ENCODE peak calls at places on chromosomes 4 and X, in seven cellular contexts. Z is body of pancreas, Q is SW480, Y is H4, R is GM13976, E is uterus, X is HT1080. J is an unnamed sample.
A peak's percentile ranks its signal among the peaks of the same experiment; 100 is the strongest.

GRCh38 chr4:84808332-84808731 is 158.2 kb downstream of the WDFY3 start:
- DNase-seq in Z (no peak), Q (no peak), Y (no peak), R (no peak), E (no peak), X (no peak), J (no peak)

GRCh38 chr4:76626686-76627465 is 191.8 kb downstream of the SHROOM3 start:
- DNase-seq in Z (no peak), Q (no peak), Y (no peak), R (no peak), E (no peak), X (no peak), J (no peak)

GRCh38 chr4:188127157-188127874 is 11.9 kb upstream of the TRIML1 start:
- DNase-seq in Z (no peak), Q (peak; percentile 32), Y (peak; percentile 80), R (no peak), E (no peak), X (peak; percentile 88), J (no peak)

GRCh38 chr4:143207555-143207954 is 22.8 kb downstream of the USP38 start:
- DNase-seq in Z (no peak), Q (no peak), Y (peak; percentile 24), R (no peak), E (no peak), X (no peak), J (no peak)

GRCh38 chr4:54255881-54256280 is 26.8 kb downstream of the PDGFRA start:
- DNase-seq in Z (no peak), Q (no peak), Y (no peak), R (no peak), E (no peak), X (peak; percentile 58), J (no peak)

GRCh38 chrX:7027071-7027470 is 120.4 kb upstream of the STS start:
- DNase-seq in Z (peak; percentile 82), Q (no peak), Y (no peak), R (no peak), E (no peak), X (no peak), J (no peak)

GRCh38 chrX:150316564-150316963 is 46.6 kb upstream of the MAMLD1 start:
- DNase-seq in Z (no peak), Q (no peak), Y (no peak), R (no peak), E (no peak), X (no peak), J (no peak)

GRCh38 chr4:87141428-87141827 is 79.0 kb downstream of the KLHL8 start:
- DNase-seq in Z (no peak), Q (no peak), Y (no peak), R (no peak), E (no peak), X (no peak), J (no peak)

GRCh38 chrX:134999469-134999868 is 8.7 kb downstream of the SMIM10 start:
- DNase-seq in Z (no peak), Q (peak; percentile 61), Y (peak; percentile 35), R (peak; percentile 38), E (no peak), X (peak; percentile 47), J (peak; percentile 2)

GRCh38 chr4:140943486-140943885 is 187.3 kb upstream of the TBC1D9 start:
- DNase-seq in Z (no peak), Q (no peak), Y (no peak), R (no peak), E (no peak), X (no peak), J (no peak)

GRCh38 chr4:180799798-180800197 is 1443.4 kb upstream of the TENM3 start:
- DNase-seq in Z (no peak), Q (no peak), Y (no peak), R (no peak), E (no peak), X (no peak), J (no peak)

GRCh38 chr4:177862541-177863176 is 420.4 kb upstream of the AGA start:
- DNase-seq in Z (no peak), Q (no peak), Y (no peak), R (no peak), E (no peak), X (no peak), J (no peak)

GRCh38 chrX:132488092-132488749 is 617 bp downstream of the MBNL3 start:
- DNase-seq in Z (peak; percentile 18), Q (peak; percentile 25), Y (peak; percentile 39), R (no peak), E (no peak), X (peak; percentile 13), J (peak; percentile 45)

GRCh38 chrX:27598312-27598711 is 8.2 kb downstream of the DCAF8L2 start:
- DNase-seq in Z (no peak), Q (no peak), Y (no peak), R (no peak), E (no peak), X (no peak), J (no peak)

GRCh38 chr4:60721680-60722079 is 478.4 kb upstream of the ADGRL3 start:
- DNase-seq in Z (no peak), Q (no peak), Y (no peak), R (no peak), E (no peak), X (no peak), J (no peak)

GRCh38 chr4:22969314-22969896 is 276.7 kb downstream of the GBA3 start:
- DNase-seq in Z (no peak), Q (peak; percentile 0), Y (no peak), R (no peak), E (no peak), X (peak; percentile 64), J (no peak)

GRCh38 chr4:125956281-125956680 is 641.5 kb downstream of the FAT4 start:
- DNase-seq in Z (no peak), Q (no peak), Y (no peak), R (no peak), E (no peak), X (no peak), J (no peak)

GRCh38 chr4:112284662-112285411 is 867 bp downstream of the TIFA start:
- DNase-seq in Z (peak; percentile 56), Q (no peak), Y (no peak), R (peak; percentile 30), E (no peak), X (peak; percentile 23), J (no peak)

GRCh38 chr4:40264995-40265909 is 68.4 kb downstream of the RHOH start:
- DNase-seq in Z (peak; percentile 27), Q (no peak), Y (no peak), R (no peak), E (peak; percentile 18), X (peak; percentile 32), J (peak; percentile 79)

GRCh38 chrX:107542500-107542899 is 85.8 kb upstream of the PRPS1 start:
- DNase-seq in Z (peak; percentile 26), Q (peak; percentile 39), Y (peak; percentile 38), R (no peak), E (no peak), X (peak; percentile 18), J (no peak)

GRCh38 chr4:122901621-122902020 is 20.8 kb downstream of the NUDT6 start:
- DNase-seq in Z (no peak), Q (no peak), Y (no peak), R (no peak), E (no peak), X (no peak), J (no peak)

GRCh38 chrX:150478496-150479492 is 89.6 kb upstream of the MTM1 start:
- DNase-seq in Z (no peak), Q (no peak), Y (no peak), R (no peak), E (no peak), X (no peak), J (no peak)

GRCh38 chr4:151218343-151218742 is 58.6 kb upstream of the PRSS48 start:
- DNase-seq in Z (no peak), Q (no peak), Y (no peak), R (no peak), E (no peak), X (peak; percentile 63), J (no peak)

GRCh38 chrX:118530537-118530936 is 34.9 kb downstream of the DOCK11 start:
- DNase-seq in Z (no peak), Q (no peak), Y (no peak), R (no peak), E (no peak), X (peak; percentile 17), J (no peak)

GRCh38 chr4:108611360-108611759 is 9.0 kb upstream of the RPL34 start:
- DNase-seq in Z (no peak), Q (no peak), Y (no peak), R (no peak), E (no peak), X (no peak), J (no peak)

GRCh38 chr4:7897811-7898210 is 41.9 kb downstream of the AFAP1 start:
- DNase-seq in Z (no peak), Q (no peak), Y (no peak), R (no peak), E (no peak), X (peak; percentile 47), J (no peak)

GRCh38 chr4:183362036-183362435 is 39.8 kb upstream of the CLDN24 start:
- DNase-seq in Z (no peak), Q (no peak), Y (no peak), R (no peak), E (no peak), X (no peak), J (no peak)

GRCh38 chrX:12825801-12826200 is 34.6 kb downstream of the PRPS2 start:
- DNase-seq in Z (no peak), Q (peak; percentile 4), Y (peak; percentile 22), R (no peak), E (no peak), X (peak; percentile 45), J (no peak)

GRCh38 chrX:133177202-133177601 is 41.0 kb downstream of the TFDP3 start:
- DNase-seq in Z (no peak), Q (no peak), Y (no peak), R (no peak), E (no peak), X (no peak), J (no peak)

GRCh38 chr4:64729561-64729960 is 320.3 kb upstream of the TECRL start:
- DNase-seq in Z (no peak), Q (no peak), Y (no peak), R (no peak), E (no peak), X (no peak), J (no peak)

GRCh38 chr4:52655505-52655904 is 3.6 kb downstream of the USP46 start:
- DNase-seq in Z (peak; percentile 8), Q (no peak), Y (no peak), R (no peak), E (no peak), X (no peak), J (no peak)

GRCh38 chrX:154419189-154419588 is 7.8 kb downstream of the TAFAZZIN start:
- DNase-seq in Z (no peak), Q (no peak), Y (no peak), R (peak; percentile 49), E (no peak), X (no peak), J (no peak)

GRCh38 chrX:14508025-14508690 is 21.2 kb upstream of the GLRA2 start:
- DNase-seq in Z (no peak), Q (no peak), Y (no peak), R (no peak), E (no peak), X (no peak), J (no peak)

GRCh38 chr4:55868691-55869090 is 15.2 kb downstream of the EXOC1 start:
- DNase-seq in Z (no peak), Q (no peak), Y (no peak), R (no peak), E (no peak), X (no peak), J (no peak)